ENCODE peak calls at places on chromosomes 16 and 17, in nine cellular contexts. C is Kasumi-1; Y is GM19239; B is AG04450; P is B cell; J is activated naive CD4-positive, alpha-beta T cell; F is activated T-cell treated with anti-CD3 and anti-CD28 coated beads, Interleukin-2, amount 50 U/mL, for 48 hours; W is stimulated activated naive B cell treated with anti-CD40 and anti-IgM and Interleukin-4, amounts not matched to agents 10 μg/mL and 1 μg/mL and 100 μg/mL, for 72 hours; L is NCI-H1694. Q is an unnamed sample.

GRCh38 chr17:79095345-79096055 is 20.9 kb downstream of the ENGASE start:
- DNase-seq in C (no peak), Y (no peak), B (no peak), P (no peak), J (no peak), F (no peak), W (no peak), L (no peak), Q (no peak)

GRCh38 chr17:77287432-77288068 is 146.8 kb downstream of the SEC14L1 start:
- DNase-seq in C (no peak), Y (no peak), B (peak), P (no peak), J (no peak), F (no peak), W (no peak), L (no peak), Q (no peak)

GRCh38 chr16:11964761-11965539 is at the start of gene TNFRSF17:
- DNase-seq in C (no peak), Y (no peak), B (no peak), P (no peak), J (no peak), F (no peak), W (peak), L (no peak), Q (no peak)

GRCh38 chr17:31559647-31560501 is 168.4 kb downstream of the RAB11FIP4 start:
- DNase-seq in C (no peak), Y (no peak), B (no peak), P (no peak), J (no peak), F (no peak), W (no peak), L (no peak), Q (no peak)

GRCh38 chr17:47700471-47701449 is 6.8 kb downstream of the TBKBP1 start:
- DNase-seq in C (no peak), Y (no peak), B (no peak), P (no peak), J (no peak), F (peak), W (no peak), L (no peak), Q (no peak)

GRCh38 chr17:76547183-76547641 is 7.4 kb downstream of the PRCD start:
- DNase-seq in C (peak), Y (no peak), B (no peak), P (peak), J (peak), F (peak), W (peak), L (peak), Q (peak)

GRCh38 chr16:55035956-55036355 is 105.3 kb downstream of the IRX5 start:
- DNase-seq in C (no peak), Y (no peak), B (no peak), P (no peak), J (no peak), F (no peak), W (no peak), L (no peak), Q (no peak)

GRCh38 chr17:44961921-44962350 is 6.2 kb downstream of the C1QL1 start:
- DNase-seq in C (no peak), Y (no peak), B (no peak), P (no peak), J (no peak), F (no peak), W (no peak), L (no peak), Q (no peak)

GRCh38 chr17:68048996-68049395 is 13.5 kb downstream of the KPNA2 start:
- DNase-seq in C (no peak), Y (no peak), B (no peak), P (no peak), J (no peak), F (no peak), W (no peak), L (no peak), Q (no peak)

GRCh38 chr16:87416826-87417471 is 24.8 kb downstream of the MAP1LC3B start:
- DNase-seq in C (peak), Y (no peak), B (no peak), P (no peak), J (peak), F (peak), W (no peak), L (no peak), Q (peak)

GRCh38 chr17:15516150-15516549 is 47.1 kb downstream of the TVP23C start:
- DNase-seq in C (no peak), Y (no peak), B (no peak), P (no peak), J (no peak), F (no peak), W (no peak), L (no peak), Q (no peak)

GRCh38 chr16:85650864-85651811 is 37.6 kb downstream of the GINS2 start:
- DNase-seq in C (no peak), Y (no peak), B (no peak), P (no peak), J (no peak), F (no peak), W (no peak), L (no peak), Q (no peak)

GRCh38 chr16:1548234-1548633 is 14.8 kb downstream of the TMEM204 start:
- DNase-seq in C (no peak), Y (no peak), B (no peak), P (no peak), J (no peak), F (no peak), W (no peak), L (no peak), Q (no peak)

GRCh38 chr16:11420895-11421294 is 75.6 kb downstream of the RMI2 start:
- DNase-seq in C (no peak), Y (no peak), B (no peak), P (no peak), J (no peak), F (no peak), W (no peak), L (no peak), Q (no peak)

Q was measured in KBM-7.